ENCODE peak calls at places on chromosomes 2 and 18, in four cellular contexts. X is CD8-positive, alpha-beta T cell; Y is suprapubic skin; J is H9. U is an unnamed sample. For H3K4me1 and H3K27me3, the result is how much of the 10 kb centered on the place peaks cover.

GRCh38 chr2:240956935-240957655 is 41.3 kb upstream of the SNED1 start:
- DNase-seq in J (peak), X (no peak), Y (no peak), U (no peak)

GRCh38 chr2:10265328-10266132 is 37.2 kb upstream of the HPCAL1 start:
- DNase-seq in Y (peak), X (no peak), J (no peak), U (no peak)

GRCh38 chr2:161947394-161947793 is 126.6 kb downstream of the DPP4 start:
- DNase-seq in X (no peak), Y (no peak), J (no peak), U (no peak)

GRCh38 chr2:84204995-84205394 is 254.1 kb downstream of the SUCLG1 start:
- DNase-seq in J (no peak), X (no peak), Y (no peak), U (no peak)

GRCh38 chr2:147408357-147408756 is 436.5 kb upstream of the ACVR2A start:
- DNase-seq in Y (no peak), X (no peak), J (no peak), U (no peak)

GRCh38 chr2:200863655-200864205 is 728 bp downstream of the CLK1 start:
- DNase-seq in X (no peak), J (no peak), Y (no peak), U (no peak)

GRCh38 chr2:84906108-84906899 is 848 bp downstream of the TMSB10 start:
- DNase-seq in X (peak), Y (peak), J (no peak), U (no peak)

GRCh38 chr2:127419448-127420038 is 1.3 kb downstream of the PROC start:
- DNase-seq in Y (no peak), J (no peak), X (no peak), U (no peak)

GRCh38 chr18:69838620-69839411 is 108.9 kb downstream of the CD226 start:
- DNase-seq in Y (no peak), J (peak), X (no peak), U (peak)

GRCh38 chr2:191635333-191636234 is 42.4 kb upstream of the NABP1 start:
- DNase-seq in Y (no peak), J (no peak), X (no peak), U (no peak)

GRCh38 chr2:224449212-224450147 is 47.6 kb upstream of the FAM124B start:
- DNase-seq in Y (no peak), J (no peak), X (no peak), U (no peak)

GRCh38 chr2:85119900-85120299 is 13.3 kb upstream of the TCF7L1 start:
- DNase-seq in J (peak), X (no peak), Y (no peak), U (peak)

GRCh38 chr18:5556317-5556974 is 12.6 kb upstream of the EPB41L3 start:
- DNase-seq in J (no peak), X (no peak), Y (no peak), U (no peak)

GRCh38 chr2:119756837-119757236 is 2.9 kb upstream of the PTPN4 start:
- DNase-seq in Y (no peak), X (no peak), J (no peak), U (no peak)

GRCh38 chr2:234029150-234029733 is 21.3 kb upstream of the SPP2 start:
- DNase-seq in Y (no peak), J (no peak), X (no peak), U (no peak)

GRCh38 chr2:217356795-217357194 is 496.9 kb upstream of the TNP1 start:
- DNase-seq in X (no peak), J (no peak), Y (no peak), U (no peak)

GRCh38 chr2:206784559-206785353 is 19.4 kb downstream of the FASTKD2 start:
- DNase-seq in J (no peak), Y (no peak), X (no peak), U (no peak)

GRCh38 chr2:69026026-69026425 is 13.0 kb downstream of the ANTXR1 start:
- DNase-seq in X (no peak), J (peak), Y (no peak), U (no peak)

GRCh38 chr2:199588054-199588453 is 130.3 kb upstream of the SATB2 start:
- DNase-seq in Y (no peak), X (no peak), J (no peak), U (no peak)

GRCh38 chr2:74003494-74004211 is 18.9 kb downstream of the TET3 start:
- DNase-seq in Y (no peak), X (no peak), J (peak), U (no peak)

DNA sequence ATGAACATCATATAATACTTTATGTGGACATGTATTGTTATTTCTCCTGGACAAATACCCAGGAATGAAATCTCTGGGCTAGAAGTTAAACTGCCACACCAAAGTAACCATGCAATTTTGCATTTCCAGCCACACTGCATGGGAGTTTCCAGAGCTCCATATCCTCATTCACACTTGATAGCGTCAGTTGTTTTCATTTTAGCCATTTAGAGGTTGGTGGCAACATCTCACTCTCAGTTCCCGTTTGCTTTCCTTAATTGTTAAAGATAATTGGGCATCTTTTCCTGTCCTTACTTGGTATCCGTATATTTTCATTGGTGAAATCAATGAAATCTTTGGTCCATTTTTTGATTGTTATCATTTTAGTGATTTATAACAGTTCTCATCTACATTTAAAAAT is 47.8 kb downstream of the SH3YL1 start:
- DNase-seq in X (no peak), Y (no peak), J (no peak), U (no peak)
- H3K4me1 ChIP-seq in X (under half), Y (under half), J (under half), U (under half)

GRCh38 chr18:47730795-47731194 is 199.7 kb downstream of the SMAD2 start:
- DNase-seq in Y (no peak), J (no peak), X (no peak), U (no peak)

GRCh38 chr18:47725656-47726055 is 204.8 kb downstream of the SMAD2 start:
- DNase-seq in X (no peak), Y (no peak), J (no peak), U (no peak)

GRCh38 chr18:47731276-47731675 is 199.2 kb downstream of the SMAD2 start:
- DNase-seq in X (no peak), J (no peak), Y (no peak), U (no peak)

GRCh38 chr18:47724186-47724975 is 206.1 kb downstream of the SMAD2 start:
- DNase-seq in J (no peak), X (no peak), Y (no peak), U (no peak)

DNA sequence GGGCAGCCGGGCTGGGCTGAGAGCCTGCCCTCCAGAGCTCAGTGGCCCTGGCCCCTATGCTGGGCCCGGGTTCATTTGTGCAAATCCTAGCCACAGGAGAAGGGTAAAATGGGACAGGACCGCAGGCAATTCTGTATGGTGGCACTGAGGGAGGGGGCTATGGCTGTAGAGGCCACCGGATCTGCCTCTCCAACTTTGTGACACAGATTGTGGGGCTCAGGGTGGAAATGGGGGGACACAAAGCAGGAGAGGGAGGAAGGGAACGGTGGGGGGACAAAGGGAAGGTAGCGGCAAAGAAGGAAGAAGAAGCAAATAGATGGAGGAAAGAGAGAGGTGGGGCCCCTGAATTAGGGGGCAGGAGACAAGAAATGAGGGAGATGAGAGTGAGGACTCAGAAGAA is 201.1 kb downstream of the SMAD2 start:
- DNase-seq in X (no peak), J (no peak), Y (no peak), U (no peak)
- H3K27me3 ChIP-seq in X (under half), J (under half), Y (under half), U (under half)

GRCh38 chr18:79515331-79515730 is 119.6 kb downstream of the NFATC1 start:
- DNase-seq in X (no peak), J (peak), Y (no peak), U (no peak)

GRCh38 chr18:79516441-79516931 is 120.8 kb downstream of the NFATC1 start:
- DNase-seq in J (peak), Y (no peak), X (no peak), U (no peak)

GRCh38 chr18:79518028-79518682 is 122.4 kb downstream of the NFATC1 start:
- DNase-seq in X (peak), Y (no peak), J (peak), U (no peak)

GRCh38 chr18:79517322-79517721 is 121.6 kb downstream of the NFATC1 start:
- DNase-seq in X (peak), Y (no peak), J (peak), U (no peak)

DNA sequence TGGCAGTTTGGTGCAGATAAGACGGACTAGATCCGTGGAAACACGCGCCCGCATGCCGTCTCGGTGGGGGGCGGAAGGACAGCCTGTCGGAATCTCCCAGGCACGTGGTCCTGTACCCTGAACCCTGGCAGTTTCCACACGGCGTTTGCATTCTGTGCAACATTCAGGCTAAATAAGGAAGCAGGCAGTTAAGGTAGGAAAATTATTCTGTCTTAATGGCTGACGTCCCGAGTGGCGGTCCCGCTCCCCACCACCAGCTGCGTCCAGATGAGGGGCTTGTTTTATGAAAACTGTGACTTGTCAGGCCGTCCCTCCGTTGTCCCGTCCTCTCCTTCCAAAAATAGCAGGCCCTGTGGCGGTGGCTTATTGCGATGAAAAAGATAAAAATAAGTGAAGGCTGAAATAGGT is 120.2 kb downstream of the NFATC1 start:
- DNase-seq in Y (no peak), J (peak), X (no peak), U (no peak)
- H3K27ac ChIP-seq in Y (no peak), J (no peak), X (peak), U (no peak)

GRCh38 chr2:64262068-64262467 is 117.8 kb upstream of the PELI1 start:
- DNase-seq in J (peak), X (no peak), Y (no peak), U (no peak)
- H3K4me1 ChIP-seq in J (under half), X (under half), Y (under half), U (under half)

GRCh38 chr2:219514196-219514761 is at the start of gene ASIC4:
- DNase-seq in J (no peak), X (no peak), Y (no peak), U (no peak)
- H3K27me3 ChIP-seq in J (under half), X (under half), Y (half or more), U (under half)

GRCh38 chr2:42932271-42933151 is 140.1 kb upstream of the HAAO start:
- DNase-seq in J (no peak), X (no peak), Y (no peak), U (no peak)
- H3K27ac ChIP-seq in J (no peak), X (no peak), Y (no peak), U (no peak)

DNA sequence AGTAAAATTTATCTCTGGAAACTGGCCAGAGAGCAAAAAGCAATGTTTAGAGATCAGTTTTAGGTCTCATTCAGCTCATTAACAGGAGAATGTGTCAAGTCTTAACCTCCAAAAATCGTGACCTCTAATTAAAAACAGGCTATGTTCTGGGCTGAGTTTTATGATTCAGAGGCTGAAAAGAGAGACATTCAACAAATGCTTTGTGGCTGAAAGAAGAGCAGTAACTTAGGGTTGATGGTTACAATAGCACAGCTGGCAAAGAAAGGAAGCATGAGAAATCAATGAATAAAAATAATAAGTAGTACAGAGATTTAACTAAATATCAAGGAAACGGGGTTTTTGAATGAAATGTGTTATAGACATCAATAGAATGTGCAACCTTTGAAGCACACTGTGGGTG is 13.1 kb downstream of the TGIF1 start:
- DNase-seq in X (no peak), J (no peak), Y (no peak), U (no peak)
- H3K4me1 ChIP-seq in X (under half), J (under half), Y (under half), U (under half)